ENCODE peak calls at places on chromosome 11, in ten cellular contexts. E is stimulated activated CD8-positive, alpha-beta memory T cell treated with anti-CD3 and anti-CD28 coated beads, Interleukin-7, amount 100 ng/mL, for 48 hours; L is right atrium auricular region; Z is MM.1S; Y is HS-27A; O is AG08395; V is activated T-cell treated with anti-CD3 and anti-CD28 coated beads for 48 hours; C is T-helper 2 cell; Q is activated effector memory CD4-positive, alpha-beta T cell treated with anti-CD3 and anti-CD28 coated beads, Interleukin-2, amount 50 U/mL, for 16 hours; M is endothelial cell. F is an unnamed sample.

GRCh38 chr11:102716527-102716926 is 8.2 kb downstream of the MMP8 start:
- DNase-seq in C (no peak), Y (no peak), E (no peak), V (no peak), Z (no peak), Q (no peak), O (no peak), L (no peak), M (no peak), F (no peak)

GRCh38 chr11:127340438-127340837 is 339.9 kb upstream of the KIRREL3 start:
- DNase-seq in V (no peak), L (no peak), Q (no peak), M (no peak), C (no peak), Z (no peak), O (no peak), Y (no peak), E (no peak), F (no peak)

GRCh38 chr11:47756208-47756607 is 10.9 kb downstream of the FNBP4 start:
- DNase-seq in Y (no peak), C (no peak), L (no peak), E (no peak), Q (no peak), O (no peak), V (no peak), Z (no peak), M (no peak), F (no peak)

GRCh38 chr11:131980199-131980598 is 609.8 kb downstream of the NTM start:
- DNase-seq in M (no peak), O (no peak), Z (no peak), Q (no peak), E (no peak), Y (no peak), V (no peak), L (no peak), C (no peak), F (no peak)

GRCh38 chr11:1825785-1826451 is 8.9 kb upstream of the SYT8 start:
- DNase-seq in M (no peak), Z (no peak), V (no peak), O (no peak), C (no peak), Q (no peak), Y (no peak), L (no peak), E (no peak), F (no peak)

GRCh38 chr11:126476256-126476970 is 120.9 kb downstream of the ST3GAL4 start:
- DNase-seq in C (no peak), E (no peak), Z (no peak), Q (no peak), M (no peak), L (no peak), V (no peak), Y (no peak), O (no peak), F (no peak)

GRCh38 chr11:46047520-46047919 is 73.7 kb downstream of the PHF21A start:
- DNase-seq in Z (no peak), L (no peak), V (no peak), O (no peak), C (no peak), M (no peak), Q (no peak), E (no peak), Y (no peak), F (no peak)

GRCh38 chr11:35073691-35074382 is 65.1 kb upstream of the CD44 start:
- DNase-seq in L (no peak), C (no peak), O (no peak), V (no peak), Z (no peak), E (no peak), Y (no peak), M (no peak), Q (no peak), F (no peak)

GRCh38 chr11:64250875-64251721 is at the start of gene PLCB3:
- DNase-seq in V (peak; percentile 70), C (peak; percentile 46), Z (peak; percentile 56), Y (no peak), O (peak; percentile 86), Q (peak; percentile 91), M (peak; percentile 82), L (no peak), E (no peak), F (no peak)

GRCh38 chr11:1640076-1640946 is 10.7 kb downstream of the KRTAP5-5 start:
- DNase-seq in Y (no peak), L (no peak), M (peak; percentile 66), Z (peak; percentile 18), Q (peak; percentile 76), V (peak; percentile 20), C (no peak), O (peak; percentile 66), E (no peak), F (no peak)

GRCh38 chr11:66970808-66971442 is 4.2 kb upstream of the C11orf86 start:
- DNase-seq in V (peak; percentile 15), Q (no peak), Y (peak; percentile 96), L (peak; percentile 88), C (no peak), E (no peak), M (no peak), O (peak; percentile 92), Z (no peak), F (no peak)

GRCh38 chr11:31995525-31996123 is 95.2 kb upstream of the RCN1 start:
- DNase-seq in Q (no peak), V (no peak), Z (peak; percentile 79), L (no peak), Y (no peak), M (no peak), E (no peak), O (no peak), C (no peak), F (no peak)

GRCh38 chr11:122267602-122268001 is 151.6 kb upstream of the BLID start:
- DNase-seq in Q (no peak), M (no peak), V (no peak), O (peak; percentile 80), Y (no peak), Z (no peak), E (no peak), L (no peak), C (no peak), F (no peak)

GRCh38 chr11:80462211-80462610 is 1021.4 kb upstream of the TENM4 start:
- DNase-seq in C (no peak), O (no peak), E (no peak), V (no peak), Q (no peak), L (no peak), Z (no peak), M (no peak), Y (no peak), F (no peak)

GRCh38 chr11:132134322-132134721 is 763.9 kb downstream of the NTM start:
- DNase-seq in V (no peak), C (no peak), L (no peak), E (no peak), Q (no peak), Y (no peak), M (no peak), Z (no peak), O (no peak), F (no peak)

GRCh38 chr11:112225753-112226061 is 521 bp upstream of the PTS start:
- DNase-seq in Z (no peak), O (no peak), L (peak; percentile 86), Y (no peak), V (no peak), E (no peak), M (no peak), Q (no peak), C (no peak), F (no peak)

GRCh38 chr11:118012083-118012669 is 26.0 kb downstream of the IL10RA start:
- DNase-seq in E (no peak), Z (peak; percentile 45), Q (peak; percentile 76), M (no peak), L (peak; percentile 68), O (peak; percentile 21), Y (no peak), V (no peak), C (no peak), F (no peak)

GRCh38 chr11:102111011-102111786 is 952 bp downstream of the YAP1 start:
- DNase-seq in E (no peak), L (peak; percentile 76), M (peak; percentile 89), C (no peak), Q (peak; percentile 66), Y (no peak), V (peak; percentile 2), Z (peak; percentile 34), O (peak; percentile 70), F (peak; percentile 80)

GRCh38 chr11:26621147-26621546 is 49.1 kb upstream of the MUC15 start:
- DNase-seq in M (no peak), C (no peak), O (peak; percentile 91), Q (no peak), V (no peak), L (no peak), Y (peak; percentile 59), Z (no peak), E (no peak), F (no peak)

GRCh38 chr11:125402436-125402835 is 93.6 kb downstream of the FEZ1 start:
- DNase-seq in E (no peak), Y (no peak), C (no peak), O (peak; percentile 58), V (no peak), Z (no peak), M (no peak), L (no peak), Q (peak; percentile 44), F (no peak)

GRCh38 chr11:110199184-110199981 is 97.0 kb downstream of the RDX start:
- DNase-seq in E (no peak), Z (no peak), L (peak; percentile 38), V (no peak), C (no peak), M (no peak), Y (no peak), Q (no peak), O (no peak), F (no peak)

GRCh38 chr11:35588627-35589026 is 29.6 kb upstream of the FJX1 start:
- DNase-seq in Z (no peak), Y (no peak), V (no peak), L (peak; percentile 13), Q (no peak), E (no peak), M (no peak), C (no peak), O (peak; percentile 41), F (no peak)

GRCh38 chr11:34744511-34744910 is 123.6 kb downstream of the EHF start:
- DNase-seq in C (no peak), V (no peak), M (no peak), L (no peak), E (no peak), Y (no peak), Q (no peak), O (no peak), Z (no peak), F (no peak)

GRCh38 chr11:78197816-78198215 is 9.1 kb downstream of the USP35 start:
- DNase-seq in V (no peak), Y (no peak), O (no peak), M (no peak), E (no peak), L (no peak), Z (no peak), Q (peak; percentile 53), C (no peak), F (no peak)

GRCh38 chr11:119347242-119347641 is 737 bp upstream of the MFRP start:
- DNase-seq in L (no peak), V (no peak), Q (no peak), M (no peak), C (no peak), E (no peak), O (peak; percentile 80), Y (no peak), Z (no peak), F (no peak)

GRCh38 chr11:280762-281485 is 2.7 kb downstream of the NLRP6 start:
- DNase-seq in Z (no peak), M (no peak), Y (no peak), E (no peak), C (no peak), O (no peak), L (no peak), Q (peak; percentile 78), V (no peak), F (no peak)

GRCh38 chr11:33987975-33988580 is 63.5 kb upstream of the CAPRIN1 start:
- DNase-seq in C (peak; percentile 39), Y (peak; percentile 30), V (peak; percentile 50), Z (peak; percentile 86), O (peak; percentile 64), M (peak; percentile 82), Q (peak; percentile 87), L (peak; percentile 66), E (peak; percentile 40), F (peak; percentile 78)

GRCh38 chr11:84398017-84398626 is 1112.0 kb upstream of the CCDC90B start:
- DNase-seq in M (peak; percentile 9), Y (no peak), Z (peak; percentile 41), C (no peak), Q (no peak), V (no peak), L (no peak), O (peak; percentile 6), E (no peak), F (no peak)